ENCODE peak calls at places on chromosomes 11 and 22, in ten cellular contexts. Q is HCT116, R is prostate gland, Z is A549, G is NB4, X is adrenal gland, V is IMR-90, B is testis, T is uterus, Y is tibial nerve. S is an unnamed sample.

GRCh38 chr22:29105468-29105867 is 32.6 kb downstream of the KREMEN1 start:
- DNase-seq in V (peak; percentile 35), R (no peak), Z (no peak), X (no peak), Q (no peak), G (no peak), T (no peak), Y (no peak), B (no peak), S (peak; percentile 16)

GRCh38 chr22:30178180-30179126 is 68.1 kb downstream of the LIF start:
- DNase-seq in X (no peak), Y (no peak), G (no peak), Z (no peak), T (no peak), R (no peak), B (peak; percentile 41), V (no peak), Q (peak; percentile 18), S (no peak)

GRCh38 chr11:68998390-68998911 is 14.6 kb downstream of the MRGPRF start:
- DNase-seq in Y (no peak), X (no peak), G (no peak), B (peak; percentile 16), T (no peak), R (no peak), V (peak; percentile 12), Z (no peak), Q (no peak), S (peak; percentile 76)

GRCh38 chr11:113874920-113875413 is 405 bp downstream of the USP28 start:
- DNase-seq in G (no peak), Q (no peak), B (no peak), R (peak; percentile 26), Y (no peak), X (peak; percentile 43), T (peak; percentile 43), V (peak; percentile 35), Z (no peak), S (no peak)

GRCh38 chr11:128328955-128329551 is 258.3 kb downstream of the ETS1 start:
- DNase-seq in Z (no peak), R (no peak), T (peak; percentile 58), G (no peak), Y (no peak), V (no peak), Q (no peak), B (no peak), X (peak; percentile 60), S (no peak)

GRCh38 chr22:45341503-45341902 is 31.8 kb downstream of the FAM118A start:
- DNase-seq in B (peak; percentile 18), Q (no peak), G (no peak), Y (no peak), Z (no peak), R (no peak), T (no peak), X (no peak), V (no peak), S (peak; percentile 88)

GRCh38 chr11:69568809-69569097 is 72.2 kb upstream of the CCND1 start:
- DNase-seq in X (no peak), G (no peak), Q (no peak), Y (no peak), R (no peak), B (no peak), Z (no peak), V (no peak), T (no peak), S (no peak)

GRCh38 chr11:2525941-2526807 is 81.4 kb downstream of the KCNQ1 start:
- DNase-seq in B (no peak), Q (no peak), T (peak; percentile 13), R (no peak), Y (no peak), G (no peak), Z (no peak), V (no peak), X (peak; percentile 20), S (no peak)

GRCh38 chr22:31652911-31653684 is 8.9 kb downstream of the PISD start:
- DNase-seq in R (no peak), Z (no peak), X (no peak), Y (no peak), G (no peak), T (no peak), Q (no peak), B (no peak), V (no peak), S (no peak)

GRCh38 chr11:117829369-117829725 is 4.8 kb upstream of the FXYD2 start:
- DNase-seq in Z (no peak), X (no peak), Y (no peak), V (no peak), G (no peak), Q (no peak), T (no peak), B (peak; percentile 19), R (no peak), S (no peak)

GRCh38 chr11:117826360-117826635 is 1.8 kb upstream of the FXYD2 start:
- DNase-seq in R (no peak), Q (no peak), G (no peak), B (peak; percentile 11), Y (no peak), V (no peak), Z (no peak), X (no peak), T (no peak), S (no peak)

GRCh38 chr11:117828641-117829368 is 4.3 kb upstream of the FXYD2 start:
- DNase-seq in Q (no peak), B (peak; percentile 20), R (no peak), T (peak; percentile 48), X (no peak), V (peak; percentile 76), G (peak; percentile 90), Y (no peak), Z (peak; percentile 29), S (no peak)

GRCh38 chr11:117826832-117827231 is 2.3 kb upstream of the FXYD2 start:
- DNase-seq in T (peak; percentile 8), G (no peak), Y (no peak), Z (no peak), B (no peak), X (no peak), R (no peak), Q (no peak), V (no peak), S (no peak)

DNA sequence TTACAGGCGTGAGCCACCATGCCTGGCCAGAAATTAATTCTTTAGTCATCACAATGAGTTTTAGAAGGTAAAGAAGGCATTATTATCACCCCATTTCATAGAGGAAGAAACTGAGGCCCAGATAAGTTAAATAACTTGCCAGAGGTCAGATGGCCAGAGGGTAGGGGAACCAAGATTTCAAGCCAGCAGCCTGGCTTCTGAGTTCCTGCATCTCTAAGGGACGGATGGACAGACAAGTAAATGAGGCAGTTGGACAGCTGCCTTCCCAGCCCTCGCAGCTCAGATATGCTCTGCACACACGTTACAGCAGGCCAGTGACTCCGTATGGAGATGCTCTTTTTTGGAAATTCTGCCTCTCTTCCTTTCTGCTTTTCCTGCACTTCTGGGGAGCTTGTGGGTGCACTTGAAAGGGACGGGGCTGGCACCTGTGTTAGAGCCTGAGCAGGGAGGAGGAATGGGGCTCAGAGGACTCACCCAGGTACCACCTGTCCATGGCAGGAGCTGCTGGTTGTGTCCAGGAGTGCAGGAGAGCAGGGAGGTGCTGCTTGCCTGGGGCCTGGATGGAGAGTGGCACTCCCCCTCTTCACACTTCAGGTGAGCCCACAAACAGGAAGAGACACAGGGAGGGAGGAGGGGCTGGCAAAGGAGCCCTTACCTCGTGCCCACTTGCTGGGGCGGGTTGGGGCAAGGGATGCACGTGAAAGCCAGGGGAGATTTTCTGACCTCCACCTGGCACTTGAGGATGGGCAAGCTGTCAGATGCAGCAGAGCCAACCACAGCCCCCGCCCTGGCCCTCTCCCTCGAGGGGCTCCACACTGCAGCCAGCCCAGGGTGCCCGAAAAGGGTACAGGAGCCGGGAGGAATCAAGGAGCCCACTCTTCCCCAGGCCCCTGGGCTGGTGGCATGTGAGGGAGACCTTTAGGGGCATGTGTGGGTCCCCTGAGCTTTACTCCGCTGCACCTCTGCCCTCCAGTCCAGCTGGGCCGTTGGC is 3.3 kb upstream of the FXYD2 start:
- DNase-seq in R (no peak), B (peak; percentile 14), G (no peak), T (peak; percentile 14), Y (no peak), V (no peak), Z (no peak), X (no peak), Q (no peak), S (no peak)
- TF ChIP-seq POLR2A in R (no peak), B (no peak), G (no peak), T (no peak), Y (no peak), V (no peak), Z (no peak), X (no peak), Q (no peak), S (no peak)

DNA sequence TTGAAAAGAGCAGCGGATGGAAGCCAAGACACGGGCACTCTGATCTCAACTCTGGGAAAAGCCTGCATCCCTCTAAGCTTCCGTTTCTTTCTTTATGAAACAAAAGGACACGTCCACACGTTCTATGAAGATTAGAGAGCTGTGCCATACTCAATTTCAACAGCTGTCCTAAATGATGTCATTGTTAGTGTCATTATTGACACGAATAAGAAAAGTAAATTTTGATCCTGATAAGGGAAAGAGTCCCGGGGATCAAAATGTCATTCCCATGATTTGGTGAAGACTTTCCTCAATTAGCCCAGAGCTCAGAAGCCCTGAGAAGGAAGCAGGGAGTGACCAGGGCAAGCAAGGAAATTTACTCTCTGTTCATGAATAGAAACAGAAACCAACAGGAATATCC is 356.7 kb downstream of the LARGE1 start:
- DNase-seq in Z (no peak), T (no peak), B (no peak), Q (no peak), G (no peak), X (no peak), R (no peak), Y (no peak), V (no peak), S (no peak)
- TF ChIP-seq POLR2A in Z (no peak), T (no peak), B (no peak), Q (no peak), G (no peak), X (no peak), R (no peak), Y (no peak), V (no peak), S (no peak)

DNA sequence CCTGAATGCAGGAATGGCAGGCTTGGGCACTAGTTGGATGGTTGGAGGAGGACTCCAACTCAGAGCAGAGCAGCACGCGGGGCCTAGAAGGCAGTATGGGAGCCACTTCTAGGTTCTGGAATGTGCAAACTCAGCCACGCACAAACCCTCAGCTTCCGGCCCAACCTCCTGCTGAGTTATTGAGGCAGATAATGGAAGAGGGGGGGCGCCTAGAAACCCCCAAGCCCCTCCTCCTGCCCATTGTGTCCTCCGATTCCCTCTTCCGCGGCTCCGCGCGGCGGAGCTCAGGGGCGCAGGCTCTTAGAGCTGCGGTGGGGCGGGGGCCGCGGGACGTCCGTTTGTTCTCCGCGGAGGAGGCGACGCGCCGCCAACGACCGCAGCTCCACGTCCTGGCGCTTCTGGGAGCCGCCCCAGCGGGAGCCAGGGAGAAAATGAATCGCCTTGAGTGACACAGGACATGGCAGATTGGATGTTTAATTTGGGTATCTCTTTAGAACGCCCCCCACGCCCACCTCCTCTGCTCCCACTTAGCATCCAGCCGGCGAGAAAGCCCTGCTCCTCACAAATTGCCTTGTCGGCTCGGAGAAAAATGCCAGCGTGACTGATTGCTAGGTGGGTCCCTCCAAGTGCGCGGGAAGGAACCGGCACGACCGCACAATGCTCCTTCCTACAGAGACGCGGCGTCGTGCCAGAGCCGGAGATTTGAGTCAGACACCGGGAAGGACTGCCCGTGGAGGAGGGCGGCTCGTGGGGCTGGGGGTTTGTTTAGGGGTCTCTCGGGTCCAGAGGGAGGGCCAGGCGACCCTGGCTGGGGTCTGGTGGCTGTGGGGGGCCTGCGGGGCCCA is 144.6 kb downstream of the NECTIN1 start:
- DNase-seq in G (peak; percentile 96), Y (no peak), Z (no peak), V (peak; percentile 63), B (peak; percentile 49), T (no peak), Q (no peak), R (peak; percentile 75), X (peak; percentile 31), S (no peak)
- TF ChIP-seq POLR2A in G (peak; percentile 51), Y (no peak), Z (no peak), V (no peak), B (no peak), T (no peak), Q (no peak), R (peak; percentile 66), X (no peak), S (no peak)

GRCh38 chr22:39316440-39317083 is 2.9 kb downstream of the RPL3 start:
- DNase-seq in B (peak; percentile 81), Z (peak; percentile 86), Y (peak; percentile 76), R (peak; percentile 84), G (peak; percentile 90), Q (peak; percentile 60), V (peak; percentile 95), T (peak; percentile 82), X (peak; percentile 87), S (peak; percentile 93)
- TF ChIP-seq POLR2A in B (no peak), Z (no peak), Y (no peak), R (no peak), G (no peak), Q (no peak), V (peak; percentile 41), T (no peak), X (no peak), S (no peak)

S was measured in erythroblast.